ENCODE peak calls at places on chromosome 1, in eight cellular contexts. Q is activated T-cell treated with anti-CD3 and anti-CD28 coated beads, Interleukin-2, amount 50 U/mL, for 1 hour; L is ureter; T is lower leg skin; V is left cardiac atrium; M is NCI-H1417 treated with DMSO at 0.1 percent for 48 hours; Y is spleen; U is SK-MEL-5. A is an unnamed sample.

GRCh38 chr1:74502432-74502831 is 10.0 kb downstream of the LRRC53 start:
- DNase-seq in Q (no peak), L (no peak), T (no peak), V (no peak), M (no peak), Y (no peak), U (peak; percentile 48), A (no peak)

GRCh38 chr1:98203461-98203860 is 282.6 kb upstream of the DPYD start:
- DNase-seq in Q (no peak), L (no peak), T (no peak), V (no peak), M (no peak), Y (no peak), U (no peak), A (no peak)

GRCh38 chr1:24420547-24420946 is 4.9 kb downstream of the NIPAL3 start:
- DNase-seq in Q (no peak), L (no peak), T (no peak), V (no peak), M (no peak), Y (no peak), U (no peak), A (no peak)

GRCh38 chr1:9688599-9688998 is 37.1 kb downstream of the PIK3CD start:
- DNase-seq in Q (no peak), L (no peak), T (no peak), V (no peak), M (no peak), Y (no peak), U (no peak), A (no peak)

GRCh38 chr1:41003640-41004220 is 17.8 kb downstream of the SLFNL1 start:
- DNase-seq in Q (peak; percentile 76), L (peak; percentile 96), T (peak; percentile 99), V (peak; percentile 95), M (no peak), Y (peak; percentile 93), U (peak; percentile 97), A (peak; percentile 90)

GRCh38 chr1:204498980-204499379 is 4.4 kb upstream of the PIK3C2B start:
- DNase-seq in Q (no peak), L (no peak), T (no peak), V (no peak), M (no peak), Y (no peak), U (no peak), A (no peak)

GRCh38 chr1:188937965-188938551 is 1539.6 kb downstream of the BRINP3 start:
- DNase-seq in Q (no peak), L (no peak), T (no peak), V (no peak), M (no peak), Y (no peak), U (peak; percentile 22), A (no peak)

GRCh38 chr1:168623003-168623828 is 46.8 kb downstream of the XCL1 start:
- DNase-seq in Q (no peak), L (peak; percentile 48), T (no peak), V (peak; percentile 48), M (no peak), Y (no peak), U (no peak), A (no peak)

GRCh38 chr1:109370712-109371270 is 26.9 kb downstream of the SORT1 start:
- DNase-seq in Q (no peak), L (no peak), T (no peak), V (no peak), M (no peak), Y (no peak), U (peak; percentile 18), A (no peak)

GRCh38 chr1:204443260-204443619 is 31.6 kb upstream of the PPP1R15B start:
- DNase-seq in Q (no peak), L (peak; percentile 90), T (no peak), V (no peak), M (no peak), Y (peak; percentile 68), U (no peak), A (no peak)

GRCh38 chr1:45359882-45360513 is 19.8 kb upstream of the MUTYH start:
- DNase-seq in Q (no peak), L (peak; percentile 77), T (peak; percentile 85), V (peak; percentile 75), M (no peak), Y (no peak), U (peak; percentile 60), A (peak; percentile 74)

GRCh38 chr1:201295861-201296260 is 12.6 kb downstream of the PKP1 start:
- DNase-seq in Q (no peak), L (peak; percentile 77), T (no peak), V (no peak), M (no peak), Y (no peak), U (no peak), A (no peak)

A was measured in uterus.